ENCODE peak calls at places on chromosomes 13 and 19, in six cellular contexts. C, Y, N, V, R and Z are unnamed samples.

GRCh38 chr13:34901577-34901976 is 40.5 kb upstream of the NBEA start:
- DNase-seq in Y (no peak), C (no peak), V (no peak), R (no peak), N (no peak), Z (no peak)

GRCh38 chr13:20489185-20489820 is 36.4 kb downstream of the CRYL1 start:
- DNase-seq in V (no peak), N (no peak), R (no peak), C (no peak), Y (no peak), Z (no peak)

GRCh38 chr19:8097198-8097597 is 44.6 kb downstream of the CCL25 start:
- DNase-seq in V (no peak), R (no peak), C (no peak), Y (no peak), N (no peak), Z (no peak)

GRCh38 chr13:113806104-113806471 is 47.1 kb downstream of the TMEM255B start:
- DNase-seq in Y (no peak), C (no peak), N (no peak), V (peak), R (no peak), Z (no peak)

GRCh38 chr13:40344270-40345148 is 321.9 kb downstream of the FOXO1 start:
- DNase-seq in V (no peak), R (no peak), N (no peak), C (no peak), Y (no peak), Z (no peak)

GRCh38 chr13:44402902-44403719 is 29.5 kb downstream of the SERP2 start:
- DNase-seq in C (no peak), R (no peak), N (no peak), V (no peak), Y (no peak), Z (no peak)

GRCh38 chr13:26457212-26457611 is 100.3 kb upstream of the WASF3 start:
- DNase-seq in C (no peak), Y (no peak), N (no peak), R (no peak), V (no peak), Z (peak)

GRCh38 chr13:99312493-99312883 is 5.3 kb upstream of the GPR183 start:
- DNase-seq in V (peak), Y (no peak), C (no peak), R (no peak), N (peak), Z (peak)

GRCh38 chr13:79541426-79542049 is 60.6 kb downstream of the NDFIP2 start:
- DNase-seq in V (no peak), C (no peak), Y (no peak), N (peak), R (peak), Z (peak)

GRCh38 chr19:3932931-3933810 is at the start of gene NMRK2:
- DNase-seq in C (no peak), N (no peak), Y (no peak), R (no peak), V (no peak), Z (no peak)

GRCh38 chr19:4052114-4052992 is 14.3 kb downstream of the ZBTB7A start:
- DNase-seq in V (peak), N (peak), C (no peak), R (no peak), Y (no peak), Z (peak)

GRCh38 chr19:45200614-45201013 is 22.0 kb downstream of the BLOC1S3 start:
- DNase-seq in R (no peak), N (no peak), C (no peak), V (no peak), Y (no peak), Z (peak)

GRCh38 chr19:33227242-33227650 is 1.6 kb upstream of the SLC7A10 start:
- DNase-seq in Y (no peak), C (no peak), R (no peak), V (no peak), N (no peak), Z (no peak)

GRCh38 chr19:4979211-4979807 is 10.4 kb downstream of the KDM4B start:
- DNase-seq in Y (no peak), C (no peak), R (no peak), V (no peak), N (no peak), Z (no peak)

GRCh38 chr19:40806385-40807146 is 7.6 kb downstream of the EGLN2 start:
- DNase-seq in Y (peak), C (peak), R (peak), N (peak), V (peak), Z (peak)

GRCh38 chr19:52967772-52968171 is 5.1 kb upstream of the ZNF816 start:
- DNase-seq in V (no peak), Y (no peak), R (no peak), C (no peak), N (no peak), Z (no peak)

GRCh38 chr13:110541526-110541920 is 20.0 kb downstream of the RAB20 start:
- DNase-seq in Y (no peak), N (no peak), C (no peak), R (no peak), V (no peak), Z (no peak)

GRCh38 chr19:1746401-1747284 is 6.7 kb upstream of the ONECUT3 start:
- DNase-seq in V (no peak), R (no peak), C (no peak), Y (no peak), N (peak), Z (peak)

GRCh38 chr13:33218426-33218825 is 67.1 kb downstream of the STARD13 start:
- DNase-seq in V (no peak), R (no peak), N (no peak), C (no peak), Y (no peak), Z (no peak)

GRCh38 chr13:99663185-99663825 is 162.0 kb downstream of the TM9SF2 start:
- DNase-seq in Y (no peak), C (no peak), N (no peak), V (no peak), R (no peak), Z (no peak)

GRCh38 chr19:7507884-7508283 is 8.0 kb upstream of the ZNF358 start:
- DNase-seq in N (peak), R (no peak), Y (no peak), V (peak), C (no peak), Z (peak)

GRCh38 chr13:28320884-28321574 is 173.9 kb downstream of the FLT1 start:
- DNase-seq in N (no peak), Y (no peak), R (no peak), C (no peak), V (no peak), Z (no peak)

GRCh38 chr19:21023901-21024300 is 3.4 kb downstream of the ZNF430 start:
- DNase-seq in Y (no peak), C (no peak), V (no peak), N (peak), R (no peak), Z (no peak)

GRCh38 chr13:65943024-65943423 is 1287.1 kb downstream of the PCDH9 start:
- DNase-seq in Y (no peak), C (no peak), N (no peak), V (no peak), R (no peak), Z (no peak)

GRCh38 chr13:111846396-111847174 is 220.4 kb upstream of the SOX1 start:
- DNase-seq in R (no peak), N (no peak), Y (no peak), C (no peak), V (no peak), Z (peak)

GRCh38 chr19:18141031-18141430 is 11.9 kb upstream of the PIK3R2 start:
- DNase-seq in N (peak), V (no peak), C (no peak), Y (no peak), R (no peak), Z (no peak)

GRCh38 chr19:39631178-39631577 is 24.5 kb upstream of the LGALS16 start:
- DNase-seq in Y (no peak), C (no peak), R (no peak), N (no peak), V (no peak), Z (no peak)

GRCh38 chr19:42111811-42112210 is 20.4 kb downstream of the POU2F2 start:
- DNase-seq in V (no peak), N (no peak), Y (no peak), C (no peak), R (no peak), Z (no peak)

GRCh38 chr19:45253396-45254027 is 2.4 kb downstream of the MARK4 start:
- DNase-seq in R (no peak), C (no peak), Y (no peak), N (peak), V (no peak), Z (no peak)

GRCh38 chr13:105798541-105798940 is 736.9 kb downstream of the EFNB2 start:
- DNase-seq in Y (no peak), C (no peak), V (no peak), N (no peak), R (no peak), Z (no peak)

GRCh38 chr13:29484236-29484635 is 111.3 kb downstream of the SLC7A1 start:
- DNase-seq in R (no peak), Y (no peak), V (no peak), C (no peak), N (no peak), Z (peak)